ENCODE peak calls at places on chromosomes 4 and X, in nine cellular contexts. I is activated B cell treated with CpG ODN at 0.5 μM for 24 hours; Q is NCI-H1694; M is astrocyte of the cerebellum; C is activated naive CD4-positive, alpha-beta T cell treated with Interleukin-2 at 50 U/mL for 16 hours; L is left ventricle myocardium inferior; Z is tibial artery; F is CD8-positive, alpha-beta memory T cell; N is HS-5. J is an unnamed sample.

GRCh38 chr4:23135792-23136645 is 443.3 kb downstream of the GBA3 start:
- DNase-seq in I (no peak), Q (peak), M (peak), C (no peak), L (no peak), Z (no peak), F (peak), N (peak), J (no peak)

GRCh38 chr4:19300213-19300612 is 951.5 kb upstream of the SLIT2 start:
- DNase-seq in I (no peak), Q (no peak), M (peak), C (no peak), L (no peak), Z (no peak), F (no peak), N (no peak), J (peak)

GRCh38 chr4:181618896-181619295 is 624.3 kb upstream of the TENM3 start:
- DNase-seq in I (no peak), Q (no peak), M (no peak), C (no peak), L (no peak), Z (no peak), F (no peak), N (no peak), J (no peak)

GRCh38 chr4:3491681-3492405 is 28.7 kb downstream of the DOK7 start:
- DNase-seq in I (no peak), Q (no peak), M (no peak), C (no peak), L (no peak), Z (no peak), F (no peak), N (no peak), J (peak)

GRCh38 chrX:121333942-121334341 is 286.5 kb downstream of the GLUD2 start:
- DNase-seq in I (no peak), Q (no peak), M (no peak), C (no peak), L (no peak), Z (no peak), F (no peak), N (no peak), J (no peak)

GRCh38 chrX:37487271-37487670 is 84.2 kb upstream of the LANCL3 start:
- DNase-seq in I (no peak), Q (no peak), M (no peak), C (no peak), L (no peak), Z (no peak), F (no peak), N (no peak), J (no peak)

GRCh38 chrX:41238543-41238942 is 95.4 kb upstream of the DDX3X start:
- DNase-seq in I (no peak), Q (no peak), M (no peak), C (no peak), L (no peak), Z (no peak), F (no peak), N (no peak), J (no peak)

GRCh38 chr4:109560687-109561452 is 824 bp downstream of the MCUB start:
- DNase-seq in I (peak), Q (no peak), M (peak), C (peak), L (peak), Z (peak), F (peak), N (peak), J (peak)

GRCh38 chrX:77949840-77950239 is 19.6 kb downstream of the PGAM4 start:
- DNase-seq in I (no peak), Q (no peak), M (no peak), C (no peak), L (no peak), Z (no peak), F (no peak), N (no peak), J (no peak)

GRCh38 chr4:147289181-147289580 is 191.7 kb upstream of the EDNRA start:
- DNase-seq in I (no peak), Q (no peak), M (no peak), C (no peak), L (no peak), Z (no peak), F (no peak), N (no peak), J (no peak)

GRCh38 chrX:11629593-11630211 is 36.0 kb downstream of the ARHGAP6 start:
- DNase-seq in I (no peak), Q (no peak), M (peak), C (no peak), L (peak), Z (peak), F (no peak), N (peak), J (peak)

J was measured in AG04449.